ENCODE peak calls at places on chromosomes 3 and 15, in six cellular contexts. D is Peyer's patch, E is HCT116, M is hepatocyte, P is Caco-2, L is DND-41. V is an unnamed sample.

GRCh38 chr3:123831420-123831819 is 52.7 kb downstream of the MYLK start:
- DNase-seq in D (no peak), M (no peak), E (no peak), P (no peak), L (no peak), V (no peak)

GRCh38 chr3:109696932-109697331 is 359.6 kb upstream of the DPPA4 start:
- DNase-seq in M (no peak), E (no peak), P (no peak), L (no peak), D (no peak), V (no peak)

GRCh38 chr3:156525808-156526207 is 29.1 kb downstream of the SSR3 start:
- DNase-seq in L (no peak), P (no peak), D (no peak), E (no peak), M (no peak), V (no peak)

GRCh38 chr3:43996379-43997301 is 245.0 kb upstream of the TOPAZ1 start:
- DNase-seq in L (no peak), D (no peak), P (peak; percentile 35), M (peak; percentile 74), E (no peak), V (peak; percentile 72)

GRCh38 chr15:62569460-62570404 is 404.6 kb upstream of the C2CD4B start:
- DNase-seq in L (no peak), M (peak; percentile 80), E (no peak), P (peak; percentile 60), D (peak; percentile 79), V (no peak)

GRCh38 chr3:195251336-195252065 is 19.5 kb downstream of the XXYLT1 start:
- DNase-seq in L (peak; percentile 2), M (no peak), P (no peak), D (no peak), E (no peak), V (no peak)

GRCh38 chr3:87136066-87136596 is 91.0 kb upstream of the CHMP2B start:
- DNase-seq in L (no peak), D (no peak), E (no peak), P (no peak), M (no peak), V (no peak)

GRCh38 chr3:118729546-118729945 is 305.1 kb downstream of the IGSF11 start:
- DNase-seq in L (no peak), E (no peak), D (no peak), P (no peak), M (no peak), V (no peak)

GRCh38 chr3:144831955-144832716 is 860.5 kb downstream of the DIPK2A start:
- DNase-seq in M (no peak), P (no peak), L (no peak), D (no peak), E (no peak), V (no peak)

GRCh38 chr3:156166808-156167207 is 46.4 kb downstream of the KCNAB1 start:
- DNase-seq in D (no peak), L (no peak), M (no peak), P (no peak), E (no peak), V (no peak)

GRCh38 chr3:14369675-14370669 is 32.4 kb upstream of the SLC6A6 start:
- DNase-seq in D (peak; percentile 80), L (no peak), E (peak; percentile 61), M (peak; percentile 81), P (peak; percentile 75), V (peak; percentile 68)

GRCh38 chr3:151816091-151816604 is 2.2 kb downstream of the AADAC start:
- DNase-seq in L (no peak), P (peak; percentile 74), M (peak; percentile 71), E (no peak), D (no peak), V (no peak)

GRCh38 chr3:32842987-32843386 is 25.2 kb downstream of the TRIM71 start:
- DNase-seq in L (no peak), M (no peak), E (no peak), D (no peak), P (no peak), V (no peak)

GRCh38 chr3:120604382-120604781 is 8.2 kb downstream of the NDUFB4 start:
- DNase-seq in D (no peak), E (no peak), M (no peak), L (no peak), P (no peak), V (no peak)

GRCh38 chr3:58191361-58191991 is 19.3 kb downstream of the DNASE1L3 start:
- DNase-seq in M (no peak), D (no peak), E (no peak), L (no peak), P (no peak), V (no peak)

GRCh38 chr3:177928156-177928555 is 608.1 kb upstream of the KCNMB2 start:
- DNase-seq in P (no peak), E (peak; percentile 4), M (no peak), L (no peak), D (no peak), V (peak; percentile 44)

GRCh38 chr3:51620543-51620942 is 50.5 kb upstream of the TEX264 start:
- DNase-seq in L (no peak), E (no peak), M (no peak), P (no peak), D (no peak), V (no peak)

GRCh38 chr15:91967935-91968605 is 114.6 kb downstream of the SLCO3A1 start:
- DNase-seq in P (no peak), L (no peak), E (no peak), D (no peak), M (no peak), V (no peak)

GRCh38 chr15:69794643-69795461 is 302.9 kb downstream of the TLE3 start:
- DNase-seq in L (no peak), M (no peak), D (no peak), P (no peak), E (peak; percentile 4), V (no peak)

GRCh38 chr3:10757021-10757820 is 58.8 kb upstream of the SLC6A11 start:
- DNase-seq in P (no peak), D (no peak), M (no peak), L (no peak), E (no peak), V (no peak)

GRCh38 chr3:149902498-149903139 is 68.1 kb downstream of the PFN2 start:
- DNase-seq in E (no peak), D (no peak), L (no peak), M (no peak), P (no peak), V (no peak)

GRCh38 chr3:11583638-11584046 is 60.1 kb downstream of the VGLL4 start:
- DNase-seq in E (no peak), M (no peak), P (no peak), D (no peak), L (no peak), V (no peak)

GRCh38 chr3:13479332-13479581 is 849 bp upstream of the HDAC11 start:
- DNase-seq in P (no peak), D (no peak), L (peak; percentile 46), E (no peak), M (peak; percentile 60), V (no peak)

GRCh38 chr3:23406576-23406975 is 203.4 kb downstream of the UBE2E2 start:
- DNase-seq in M (no peak), D (no peak), E (no peak), P (no peak), L (no peak), V (no peak)

GRCh38 chr3:57017481-57017880 is 43.0 kb upstream of the SPATA12 start:
- DNase-seq in D (no peak), E (peak; percentile 43), L (no peak), P (no peak), M (no peak), V (no peak)

DNA sequence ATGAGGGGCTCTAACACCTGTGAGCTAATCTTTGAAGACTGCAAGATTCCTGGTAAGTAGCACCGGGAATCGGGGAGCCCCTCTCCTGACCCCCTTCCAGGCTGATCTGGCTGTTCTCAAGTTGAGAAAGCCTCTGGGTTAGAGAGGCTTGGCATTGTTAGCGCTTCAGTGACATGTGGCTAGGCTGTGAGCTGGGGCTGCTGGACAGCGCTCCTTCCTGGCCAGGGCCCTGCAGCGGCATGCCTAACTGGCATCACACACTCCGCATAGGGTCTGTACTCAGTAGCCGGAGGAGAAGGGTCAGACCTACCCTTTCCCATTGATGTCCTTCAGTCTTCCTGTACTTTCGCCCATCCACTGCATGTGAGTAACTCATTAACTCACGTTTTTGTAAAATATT is 7.4 kb downstream of the IVD start:
- DNase-seq in E (no peak), L (no peak), P (no peak), D (no peak), M (no peak), V (no peak)
- H3K36me3 ChIP-seq in E (peaks cover 50% of the 10 kb centered on the region), L (peaks cover 86% of the 10 kb centered on the region), P (peaks cover 2% of the 10 kb centered on the region), D (peaks cover 61% of the 10 kb centered on the region), M (no peaks in the 10 kb centered on the region), V (peaks cover 7% of the 10 kb centered on the region)

GRCh38 chr15:36885709-36886108 is 214.6 kb downstream of the MEIS2 start:
- DNase-seq in P (no peak), M (no peak), E (no peak), D (no peak), L (no peak), V (no peak)

GRCh38 chr15:36883705-36884355 is 216.5 kb downstream of the MEIS2 start:
- DNase-seq in M (peak; percentile 94), P (peak; percentile 86), L (peak; percentile 57), D (peak; percentile 79), E (peak; percentile 63), V (peak; percentile 81)

GRCh38 chr15:36882487-36883108 is 217.8 kb downstream of the MEIS2 start:
- DNase-seq in D (no peak), E (no peak), P (no peak), M (no peak), L (no peak), V (no peak)

GRCh38 chr15:36886135-36887011 is 214.0 kb downstream of the MEIS2 start:
- DNase-seq in D (no peak), L (no peak), P (no peak), E (no peak), M (no peak), V (no peak)

GRCh38 chr15:36884404-36885335 is 215.7 kb downstream of the MEIS2 start:
- DNase-seq in D (no peak), L (no peak), P (no peak), E (no peak), M (no peak), V (no peak)
- TF ChIP-seq CTCF in D (no peak), L (no peak), P (no peak), E (no peak), M (no peak), V (no peak)

GRCh38 chr15:57440799-57441198 is 64.5 kb downstream of the CGNL1 start:
- DNase-seq in E (no peak), L (no peak), M (peak; percentile 65), D (no peak), P (no peak), V (peak; percentile 39)

GRCh38 chr15:57445872-57446271 is 69.6 kb downstream of the CGNL1 start:
- DNase-seq in L (no peak), D (no peak), P (no peak), E (no peak), M (no peak), V (no peak)

GRCh38 chr15:57444877-57445513 is 68.7 kb downstream of the CGNL1 start:
- DNase-seq in M (no peak), E (no peak), D (no peak), P (no peak), L (no peak), V (no peak)

GRCh38 chr15:57442371-57442770 is 66.1 kb downstream of the CGNL1 start:
- DNase-seq in D (no peak), P (no peak), M (no peak), L (no peak), E (no peak), V (no peak)

GRCh38 chr15:57443486-57443885 is 67.2 kb downstream of the CGNL1 start:
- DNase-seq in L (no peak), E (no peak), P (no peak), M (no peak), D (no peak), V (no peak)
- H3K4me1 ChIP-seq in L (no peaks in the 10 kb centered on the region), E (peaks cover 11% of the 10 kb centered on the region), P (peaks cover 18% of the 10 kb centered on the region), M (peaks cover 23% of the 10 kb centered on the region), D (no peaks in the 10 kb centered on the region), V (no peaks in the 10 kb centered on the region)

GRCh38 chr3:158819282-158819681 is 17.4 kb downstream of the MFSD1 start:
- DNase-seq in E (no peak), P (no peak), D (no peak), M (no peak), L (no peak), V (no peak)
- H3K36me3 ChIP-seq in E (no peaks in the 10 kb centered on the region), P (no peaks in the 10 kb centered on the region), D (peaks cover 75% of the 10 kb centered on the region), M (no peaks in the 10 kb centered on the region), L (peaks cover 6% of the 10 kb centered on the region), V (peaks cover 5% of the 10 kb centered on the region)